ENCODE peak calls at places on chromosomes 6 and 20, in ten cellular contexts. One of them, this sample, is unnamed.

GRCh38 chr6:148432405-148433195 is 90.0 kb downstream of the SASH1 start:
- DNase-seq in esophagus muscularis mucosa: no peak
- DNase-seq in fibroblast of mammary gland: no peak
- DNase-seq in heart right ventricle: no peak
- DNase-seq in AG09309: no peak
- DNase-seq in spleen: no peak
- DNase-seq in psoas muscle: no peak
- DNase-seq in pancreas: no peak
- DNase-seq in ovary: no peak
- DNase-seq in cardiac muscle cell: peak
- DNase-seq in this sample: no peak

GRCh38 chr6:25253371-25253770 is 25.8 kb upstream of the CARMIL1 start:
- DNase-seq in esophagus muscularis mucosa: no peak
- DNase-seq in fibroblast of mammary gland: no peak
- DNase-seq in heart right ventricle: no peak
- DNase-seq in AG09309: no peak
- DNase-seq in spleen: no peak
- DNase-seq in psoas muscle: no peak
- DNase-seq in pancreas: no peak
- DNase-seq in ovary: no peak
- DNase-seq in cardiac muscle cell: no peak
- DNase-seq in this sample: no peak

GRCh38 chr20:33373735-33374605 is 27.3 kb downstream of the CDK5RAP1 start:
- DNase-seq in esophagus muscularis mucosa: no peak
- DNase-seq in fibroblast of mammary gland: peak
- DNase-seq in heart right ventricle: no peak
- DNase-seq in AG09309: no peak
- DNase-seq in spleen: no peak
- DNase-seq in psoas muscle: no peak
- DNase-seq in pancreas: peak
- DNase-seq in ovary: no peak
- DNase-seq in cardiac muscle cell: peak
- DNase-seq in this sample: no peak

GRCh38 chr20:31698243-31698802 is 24.3 kb downstream of the BCL2L1 start:
- DNase-seq in esophagus muscularis mucosa: no peak
- DNase-seq in fibroblast of mammary gland: no peak
- DNase-seq in heart right ventricle: no peak
- DNase-seq in AG09309: no peak
- DNase-seq in spleen: no peak
- DNase-seq in psoas muscle: no peak
- DNase-seq in pancreas: no peak
- DNase-seq in ovary: no peak
- DNase-seq in cardiac muscle cell: no peak
- DNase-seq in this sample: no peak

GRCh38 chr6:13866291-13866690 is 51.9 kb upstream of the MCUR1 start:
- DNase-seq in esophagus muscularis mucosa: no peak
- DNase-seq in fibroblast of mammary gland: no peak
- DNase-seq in heart right ventricle: no peak
- DNase-seq in AG09309: no peak
- DNase-seq in spleen: no peak
- DNase-seq in psoas muscle: no peak
- DNase-seq in pancreas: no peak
- DNase-seq in ovary: no peak
- DNase-seq in cardiac muscle cell: no peak
- DNase-seq in this sample: no peak

GRCh38 chr6:52362443-52363221 is 681 bp downstream of the PAQR8 start:
- DNase-seq in esophagus muscularis mucosa: no peak
- DNase-seq in fibroblast of mammary gland: peak
- DNase-seq in heart right ventricle: peak
- DNase-seq in AG09309: no peak
- DNase-seq in spleen: peak
- DNase-seq in psoas muscle: peak
- DNase-seq in pancreas: peak
- DNase-seq in ovary: peak
- DNase-seq in cardiac muscle cell: peak
- DNase-seq in this sample: peak

GRCh38 chr20:45309075-45309474 is 976 bp upstream of the MATN4 start:
- DNase-seq in esophagus muscularis mucosa: no peak
- DNase-seq in fibroblast of mammary gland: no peak
- DNase-seq in heart right ventricle: no peak
- DNase-seq in AG09309: no peak
- DNase-seq in spleen: no peak
- DNase-seq in psoas muscle: no peak
- DNase-seq in pancreas: peak
- DNase-seq in ovary: no peak
- DNase-seq in cardiac muscle cell: no peak
- DNase-seq in this sample: no peak

GRCh38 chr20:52682271-52682670 is 289.9 kb upstream of the TSHZ2 start:
- DNase-seq in esophagus muscularis mucosa: no peak
- DNase-seq in fibroblast of mammary gland: no peak
- DNase-seq in heart right ventricle: no peak
- DNase-seq in AG09309: no peak
- DNase-seq in spleen: no peak
- DNase-seq in psoas muscle: no peak
- DNase-seq in pancreas: no peak
- DNase-seq in ovary: no peak
- DNase-seq in cardiac muscle cell: no peak
- DNase-seq in this sample: no peak

GRCh38 chr20:63003546-63003945 is 3.2 kb downstream of the BHLHE23 start:
- DNase-seq in esophagus muscularis mucosa: no peak
- DNase-seq in fibroblast of mammary gland: no peak
- DNase-seq in heart right ventricle: no peak
- DNase-seq in AG09309: no peak
- DNase-seq in spleen: no peak
- DNase-seq in psoas muscle: no peak
- DNase-seq in pancreas: no peak
- DNase-seq in ovary: no peak
- DNase-seq in cardiac muscle cell: no peak
- DNase-seq in this sample: no peak

GRCh38 chr6:73798592-73798991 is 102.6 kb downstream of the CD109 start:
- DNase-seq in esophagus muscularis mucosa: no peak
- DNase-seq in fibroblast of mammary gland: peak
- DNase-seq in heart right ventricle: no peak
- DNase-seq in AG09309: peak
- DNase-seq in spleen: no peak
- DNase-seq in psoas muscle: no peak
- DNase-seq in pancreas: no peak
- DNase-seq in ovary: no peak
- DNase-seq in cardiac muscle cell: peak
- DNase-seq in this sample: peak

GRCh38 chr20:879626-880025 is 36.5 kb downstream of the ANGPT4 start:
- DNase-seq in esophagus muscularis mucosa: no peak
- DNase-seq in fibroblast of mammary gland: no peak
- DNase-seq in heart right ventricle: no peak
- DNase-seq in AG09309: no peak
- DNase-seq in spleen: no peak
- DNase-seq in psoas muscle: no peak
- DNase-seq in pancreas: no peak
- DNase-seq in ovary: no peak
- DNase-seq in cardiac muscle cell: no peak
- DNase-seq in this sample: no peak

GRCh38 chr20:24636626-24637025 is 167.2 kb downstream of the SYNDIG1 start:
- DNase-seq in esophagus muscularis mucosa: no peak
- DNase-seq in fibroblast of mammary gland: no peak
- DNase-seq in heart right ventricle: no peak
- DNase-seq in AG09309: no peak
- DNase-seq in spleen: no peak
- DNase-seq in psoas muscle: no peak
- DNase-seq in pancreas: no peak
- DNase-seq in ovary: no peak
- DNase-seq in cardiac muscle cell: no peak
- DNase-seq in this sample: no peak

GRCh38 chr20:24633026-24633425 is 163.6 kb downstream of the SYNDIG1 start:
- DNase-seq in esophagus muscularis mucosa: no peak
- DNase-seq in fibroblast of mammary gland: no peak
- DNase-seq in heart right ventricle: no peak
- DNase-seq in AG09309: no peak
- DNase-seq in spleen: no peak
- DNase-seq in psoas muscle: no peak
- DNase-seq in pancreas: no peak
- DNase-seq in ovary: no peak
- DNase-seq in cardiac muscle cell: no peak
- DNase-seq in this sample: no peak

GRCh38 chr20:24633521-24633920 is 164.1 kb downstream of the SYNDIG1 start:
- DNase-seq in esophagus muscularis mucosa: no peak
- DNase-seq in fibroblast of mammary gland: no peak
- DNase-seq in heart right ventricle: no peak
- DNase-seq in AG09309: no peak
- DNase-seq in spleen: no peak
- DNase-seq in psoas muscle: no peak
- DNase-seq in pancreas: no peak
- DNase-seq in ovary: no peak
- DNase-seq in cardiac muscle cell: no peak
- DNase-seq in this sample: no peak

GRCh38 chr20:24632581-24632980 is 163.2 kb downstream of the SYNDIG1 start:
- DNase-seq in esophagus muscularis mucosa: no peak
- DNase-seq in fibroblast of mammary gland: no peak
- DNase-seq in heart right ventricle: no peak
- DNase-seq in AG09309: no peak
- DNase-seq in spleen: no peak
- DNase-seq in psoas muscle: no peak
- DNase-seq in pancreas: no peak
- DNase-seq in ovary: no peak
- DNase-seq in cardiac muscle cell: no peak
- DNase-seq in this sample: peak

GRCh38 chr20:24634855-24635254 is 165.4 kb downstream of the SYNDIG1 start:
- DNase-seq in esophagus muscularis mucosa: no peak
- DNase-seq in fibroblast of mammary gland: peak
- DNase-seq in heart right ventricle: no peak
- DNase-seq in AG09309: peak
- DNase-seq in spleen: no peak
- DNase-seq in psoas muscle: no peak
- DNase-seq in pancreas: no peak
- DNase-seq in ovary: no peak
- DNase-seq in cardiac muscle cell: peak
- DNase-seq in this sample: peak
- H3K4me3 ChIP-seq in esophagus muscularis mucosa: no peak
- H3K4me3 ChIP-seq in fibroblast of mammary gland: no peak
- H3K4me3 ChIP-seq in heart right ventricle: no peak
- H3K4me3 ChIP-seq in AG09309: peak
- H3K4me3 ChIP-seq in spleen: no peak
- H3K4me3 ChIP-seq in psoas muscle: no peak
- H3K4me3 ChIP-seq in pancreas: no peak
- H3K4me3 ChIP-seq in ovary: no peak
- H3K4me3 ChIP-seq in cardiac muscle cell: no peak
- H3K4me3 ChIP-seq in this sample: no peak

GRCh38 chr6:37572340-37572739 is 72.6 kb upstream of the CCDC167 start:
- DNase-seq in esophagus muscularis mucosa: no peak
- DNase-seq in fibroblast of mammary gland: no peak
- DNase-seq in heart right ventricle: no peak
- DNase-seq in AG09309: no peak
- DNase-seq in spleen: no peak
- DNase-seq in psoas muscle: no peak
- DNase-seq in pancreas: no peak
- DNase-seq in ovary: no peak
- DNase-seq in cardiac muscle cell: no peak
- DNase-seq in this sample: no peak
- H3K4me3 ChIP-seq in esophagus muscularis mucosa: no peak
- H3K4me3 ChIP-seq in fibroblast of mammary gland: no peak
- H3K4me3 ChIP-seq in heart right ventricle: no peak
- H3K4me3 ChIP-seq in AG09309: no peak
- H3K4me3 ChIP-seq in spleen: no peak
- H3K4me3 ChIP-seq in psoas muscle: no peak
- H3K4me3 ChIP-seq in pancreas: no peak
- H3K4me3 ChIP-seq in ovary: no peak
- H3K4me3 ChIP-seq in cardiac muscle cell: no peak
- H3K4me3 ChIP-seq in this sample: no peak

GRCh38 chr20:39188264-39188765 is 226.2 kb downstream of the DHX35 start:
- DNase-seq in esophagus muscularis mucosa: no peak
- DNase-seq in fibroblast of mammary gland: no peak
- DNase-seq in heart right ventricle: no peak
- DNase-seq in AG09309: no peak
- DNase-seq in spleen: no peak
- DNase-seq in psoas muscle: no peak
- DNase-seq in pancreas: no peak
- DNase-seq in ovary: no peak
- DNase-seq in cardiac muscle cell: no peak
- DNase-seq in this sample: no peak

GRCh38 chr20:39195495-39196129 is 233.5 kb downstream of the DHX35 start:
- DNase-seq in esophagus muscularis mucosa: no peak
- DNase-seq in fibroblast of mammary gland: no peak
- DNase-seq in heart right ventricle: no peak
- DNase-seq in AG09309: no peak
- DNase-seq in spleen: no peak
- DNase-seq in psoas muscle: no peak
- DNase-seq in pancreas: no peak
- DNase-seq in ovary: no peak
- DNase-seq in cardiac muscle cell: no peak
- DNase-seq in this sample: peak

DNA sequence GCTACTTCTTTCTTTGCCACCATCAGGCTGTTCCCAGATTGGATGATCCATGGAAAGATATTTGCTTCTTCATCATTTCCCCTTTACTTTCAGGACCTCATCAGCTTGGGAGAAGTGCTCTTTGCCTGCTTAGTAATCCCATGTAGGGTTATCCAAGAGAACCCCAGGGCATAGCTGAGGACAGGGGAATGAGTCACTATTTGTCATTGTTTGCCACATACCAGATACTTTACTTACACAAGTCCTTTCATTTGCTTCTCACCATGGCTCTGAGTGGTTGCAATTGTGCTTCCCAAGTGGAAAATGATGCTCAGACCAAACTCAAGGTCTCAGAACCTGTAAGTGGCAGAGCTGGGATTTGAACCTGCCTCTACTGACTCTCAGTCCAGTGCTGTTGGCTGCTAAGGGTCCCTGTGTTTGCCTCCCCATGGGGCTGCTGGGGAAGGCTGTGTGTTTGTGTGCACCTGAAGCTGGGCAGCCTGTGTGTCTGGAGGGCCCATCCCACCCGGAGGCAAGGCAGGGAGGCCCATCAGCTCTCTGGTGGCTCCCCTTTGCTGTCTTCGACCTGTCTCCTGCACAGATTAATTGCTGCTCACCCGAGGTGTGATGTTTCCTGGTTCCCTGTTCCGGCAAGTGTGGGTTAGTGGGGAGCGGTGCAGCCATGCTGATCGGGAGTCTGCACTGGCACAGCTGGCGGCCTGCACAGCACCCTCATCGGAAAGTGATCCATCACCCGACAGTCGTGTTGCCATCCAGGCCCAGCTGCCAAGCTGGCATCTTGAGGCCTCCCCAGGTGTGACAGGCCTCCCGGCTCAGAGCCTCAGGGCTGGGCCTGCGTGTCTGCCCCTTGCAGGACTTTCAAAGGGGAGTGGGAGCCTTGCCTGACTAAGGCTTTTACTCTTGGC is 228.8 kb downstream of the DHX35 start:
- DNase-seq in esophagus muscularis mucosa: no peak
- DNase-seq in fibroblast of mammary gland: peak
- DNase-seq in heart right ventricle: no peak
- DNase-seq in AG09309: peak
- DNase-seq in spleen: no peak
- DNase-seq in psoas muscle: no peak
- DNase-seq in pancreas: no peak
- DNase-seq in ovary: no peak
- DNase-seq in cardiac muscle cell: no peak
- DNase-seq in this sample: peak
- H3K4me3 ChIP-seq in esophagus muscularis mucosa: no peak
- H3K4me3 ChIP-seq in fibroblast of mammary gland: no peak
- H3K4me3 ChIP-seq in heart right ventricle: no peak
- H3K4me3 ChIP-seq in AG09309: no peak
- H3K4me3 ChIP-seq in spleen: no peak
- H3K4me3 ChIP-seq in psoas muscle: no peak
- H3K4me3 ChIP-seq in pancreas: no peak
- H3K4me3 ChIP-seq in ovary: no peak
- H3K4me3 ChIP-seq in cardiac muscle cell: no peak
- H3K4me3 ChIP-seq in this sample: no peak

GRCh38 chr6:113055086-113055485 is 708.0 kb downstream of the RFPL4B start:
- DNase-seq in esophagus muscularis mucosa: no peak
- DNase-seq in fibroblast of mammary gland: no peak
- DNase-seq in heart right ventricle: no peak
- DNase-seq in AG09309: no peak
- DNase-seq in spleen: no peak
- DNase-seq in psoas muscle: no peak
- DNase-seq in pancreas: no peak
- DNase-seq in ovary: no peak
- DNase-seq in cardiac muscle cell: no peak
- DNase-seq in this sample: no peak
- H3K4me3 ChIP-seq in esophagus muscularis mucosa: no peak
- H3K4me3 ChIP-seq in fibroblast of mammary gland: no peak
- H3K4me3 ChIP-seq in heart right ventricle: no peak
- H3K4me3 ChIP-seq in AG09309: no peak
- H3K4me3 ChIP-seq in spleen: no peak
- H3K4me3 ChIP-seq in psoas muscle: no peak
- H3K4me3 ChIP-seq in pancreas: no peak
- H3K4me3 ChIP-seq in ovary: no peak
- H3K4me3 ChIP-seq in cardiac muscle cell: no peak
- H3K4me3 ChIP-seq in this sample: no peak

This sample was measured in mesendoderm.